ENCODE peak calls at places on chromosomes 3 and 15, in seven cellular contexts. T, N, U, E, F, R and L are unnamed samples.

GRCh38 chr3:19190136-19190535 is 41.8 kb downstream of the KCNH8 start:
- DNase-seq in T (no peak), F (no peak), N (no peak), U (no peak), E (no peak), R (no peak), L (no peak)

GRCh38 chr15:29139072-29139471 is 130.6 kb downstream of the NSMCE3 start:
- DNase-seq in E (no peak), F (no peak), U (no peak), N (no peak), T (no peak), R (no peak), L (no peak)

GRCh38 chr3:37475435-37475834 is 301.1 kb upstream of the LRRFIP2 start:
- DNase-seq in E (no peak), T (no peak), F (no peak), N (no peak), U (no peak), R (no peak), L (no peak)

GRCh38 chr3:28290863-28291300 is 49.5 kb downstream of the CMC1 start:
- DNase-seq in T (no peak), E (no peak), U (no peak), R (no peak), N (no peak), F (no peak), L (no peak)

GRCh38 chr3:185176756-185177359 is 24.0 kb upstream of the C3orf70 start:
- DNase-seq in N (peak), F (peak), T (no peak), R (peak), U (peak), E (peak), L (no peak)

GRCh38 chr3:126782554-126782953 is 78.5 kb downstream of the CHCHD6 start:
- DNase-seq in E (no peak), U (peak), T (no peak), R (no peak), F (no peak), N (peak), L (peak)

GRCh38 chr3:105355355-105356063 is 11.2 kb upstream of the ALCAM start:
- DNase-seq in U (no peak), T (no peak), N (peak), R (no peak), F (no peak), E (no peak), L (no peak)

GRCh38 chr3:102354818-102355515 is 79.8 kb upstream of the ZPLD1 start:
- DNase-seq in E (no peak), F (no peak), N (peak), R (no peak), T (no peak), U (no peak), L (no peak)

GRCh38 chr3:122609798-122610559 is 32.5 kb downstream of the PARP15 start:
- DNase-seq in R (no peak), T (no peak), N (peak), U (no peak), F (peak), E (no peak), L (no peak)

GRCh38 chr3:89256395-89256794 is 149.0 kb downstream of the EPHA3 start:
- DNase-seq in E (no peak), T (no peak), U (no peak), F (no peak), R (no peak), N (no peak), L (no peak)

GRCh38 chr3:11832964-11833621 is 13.6 kb downstream of the TAMM41 start:
- DNase-seq in T (no peak), U (no peak), E (no peak), F (no peak), R (no peak), N (no peak), L (no peak)

GRCh38 chr3:187986514-187986934 is 167.4 kb upstream of the LPP start:
- DNase-seq in F (peak), R (no peak), U (no peak), E (peak), N (peak), T (no peak), L (peak)

GRCh38 chr15:65730560-65731172 is 61.4 kb downstream of the DENND4A start:
- DNase-seq in T (no peak), E (no peak), R (no peak), N (no peak), F (no peak), U (no peak), L (no peak)

GRCh38 chr3:126180477-126181397 is at the start of gene ALDH1L1:
- DNase-seq in U (peak), E (no peak), R (no peak), T (no peak), N (no peak), F (no peak), L (no peak)

GRCh38 chr3:178982138-178982537 is 89.5 kb downstream of the ZMAT3 start:
- DNase-seq in E (no peak), T (no peak), U (no peak), R (no peak), F (no peak), N (no peak), L (no peak)